ENCODE peak calls at places on chromosome 12, in four cellular contexts. H is HCT116, N is HepG2, D is K562. P is an unnamed sample.

GRCh38 chr12:28872654-28873268 is 276.3 kb upstream of the FAR2 start:
- DNase-seq in N (peak; percentile 21), D (peak; percentile 57), H (peak; percentile 46), P (peak; percentile 25)

GRCh38 chr12:29733060-29733459 is 50.7 kb downstream of the TMTC1 start:
- DNase-seq in H (no peak), D (no peak), N (no peak), P (no peak)

GRCh38 chr12:42090899-42091298 is 53.8 kb downstream of the GXYLT1 start:
- DNase-seq in D (no peak), H (no peak), N (no peak), P (no peak)

GRCh38 chr12:79063258-79063657 is 198.7 kb downstream of the SYT1 start:
- DNase-seq in H (no peak), D (no peak), N (no peak), P (no peak)

GRCh38 chr12:51368640-51369517 is 22.3 kb downstream of the GALNT6 start:
- DNase-seq in D (peak; percentile 84), N (no peak), H (no peak), P (peak; percentile 60)

GRCh38 chr12:4859478-4860210 is 50.1 kb upstream of the KCNA1 start:
- DNase-seq in D (no peak), H (no peak), N (no peak), P (no peak)

GRCh38 chr12:53427905-53428594 is 4.4 kb downstream of the AMHR2 start:
- DNase-seq in D (no peak), N (no peak), H (peak; percentile 80), P (no peak)

GRCh38 chr12:92396647-92397258 is 251.1 kb upstream of the BTG1 start:
- DNase-seq in N (no peak), H (no peak), D (no peak), P (no peak)

GRCh38 chr12:114316076-114316475 is 89.9 kb downstream of the TBX5 start:
- DNase-seq in D (no peak), N (no peak), H (no peak), P (no peak)

GRCh38 chr12:49428652-49429549 is 61.6 kb downstream of the SPATS2 start:
- DNase-seq in N (no peak), H (peak; percentile 3), D (peak; percentile 37), P (no peak)

GRCh38 chr12:59075968-59076367 is 155.7 kb upstream of the LRIG3 start:
- DNase-seq in H (no peak), D (no peak), N (no peak), P (no peak)

DNA sequence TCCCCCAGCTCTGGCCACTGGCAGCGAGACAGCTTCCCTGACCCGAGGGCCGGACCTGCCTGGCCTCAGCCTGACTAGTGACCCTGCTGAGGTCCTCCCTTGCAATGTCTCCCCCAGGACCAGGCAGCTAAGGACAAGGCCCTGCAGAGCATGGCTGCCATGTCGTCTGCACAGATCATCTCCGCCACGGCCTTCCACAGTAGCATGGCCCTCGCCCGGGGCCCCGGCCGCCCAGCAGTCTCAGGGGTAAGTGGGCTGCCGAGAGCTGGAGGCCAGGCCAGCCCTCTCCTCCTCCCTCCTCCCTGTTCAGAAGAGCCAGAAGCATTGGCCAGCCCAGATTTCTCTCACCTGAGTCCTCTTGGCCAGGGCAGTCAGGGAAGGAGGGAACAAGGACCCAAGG is 58.1 kb downstream of the TEAD4 start:
- DNase-seq in N (no peak), H (no peak), D (no peak), P (no peak)
- TF ChIP-seq CTCF in N (no peak), H (no peak), D (no peak), P (no peak)

GRCh38 chr12:57146925-57147640 is at the start of gene LRP1-AS:
- DNase-seq in D (no peak), N (peak; percentile 90), H (no peak), P (no peak)

GRCh38 chr12:57147641-57147944 is 174 bp upstream of the LRP1-AS start:
- DNase-seq in H (no peak), D (no peak), N (peak; percentile 44), P (no peak)

GRCh38 chr12:57150400-57150799 is 3.0 kb upstream of the LRP1-AS start:
- DNase-seq in D (no peak), N (no peak), H (no peak), P (no peak)

GRCh38 chr12:57149309-57149900 is 2.0 kb upstream of the LRP1-AS start:
- DNase-seq in H (no peak), N (peak; percentile 27), D (no peak), P (no peak)

DNA sequence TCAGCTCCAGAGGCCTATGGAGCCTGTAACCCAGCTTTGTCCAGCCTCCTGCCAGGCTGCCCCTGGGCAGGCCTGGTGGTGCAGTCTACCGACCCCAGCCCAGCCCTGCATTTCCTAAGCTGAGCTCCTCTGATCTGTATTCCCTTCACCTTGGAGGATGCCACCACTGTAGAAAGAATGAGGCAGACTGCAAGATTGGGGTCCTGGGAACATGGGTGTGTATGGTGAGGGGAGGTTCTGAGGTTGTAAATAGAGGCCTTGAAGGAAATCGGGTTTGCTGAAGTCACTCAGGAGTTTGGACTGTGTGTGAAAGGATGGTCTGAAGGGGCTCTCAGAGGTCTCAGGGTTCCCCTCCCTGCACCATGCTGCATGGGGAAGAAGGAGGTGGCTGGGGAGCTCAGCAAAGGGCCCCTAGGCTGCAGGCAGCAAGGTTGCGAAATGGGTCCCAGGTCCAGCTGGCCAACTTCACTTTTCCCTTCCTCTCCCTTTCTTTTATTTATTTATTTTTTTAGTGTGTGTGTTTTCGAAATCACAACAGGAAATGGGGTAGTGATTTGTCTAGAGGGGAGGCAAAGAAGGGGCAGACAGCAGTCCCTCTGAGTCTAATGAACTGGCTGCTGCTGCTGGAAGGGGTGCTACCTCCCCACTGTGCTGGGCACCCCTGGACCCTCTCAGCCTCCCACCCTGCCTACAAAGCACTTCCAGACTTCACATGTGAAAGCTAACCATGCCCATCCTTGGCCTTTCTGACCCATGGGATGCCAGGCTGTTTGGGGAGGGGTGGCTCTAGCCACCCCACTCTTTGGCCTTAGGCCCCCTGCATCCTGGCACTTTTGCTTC is 1.3 kb upstream of the LRP1-AS start:
- DNase-seq in H (no peak), D (no peak), N (peak; percentile 73), P (peak; percentile 44)
- TF ChIP-seq POLR2AphosphoS5 in H (no peak), D (no peak), N (no peak), P (no peak)

GRCh38 chr12:3752096-3752709 is 706 bp downstream of the CRACR2A start:
- DNase-seq in N (peak; percentile 13), H (peak; percentile 12), D (peak; percentile 51), P (peak; percentile 30)
- TF ChIP-seq POLR2A in N (no peak), H (no peak), D (peak; percentile 44), P (no peak)

GRCh38 chr12:72267974-72268373 is 4.2 kb upstream of the TRHDE start:
- DNase-seq in N (no peak), D (no peak), H (no peak), P (no peak)
- TF ChIP-seq CTCF in N (no peak), D (peak; percentile 10), H (peak; percentile 39), P (no peak)

DNA sequence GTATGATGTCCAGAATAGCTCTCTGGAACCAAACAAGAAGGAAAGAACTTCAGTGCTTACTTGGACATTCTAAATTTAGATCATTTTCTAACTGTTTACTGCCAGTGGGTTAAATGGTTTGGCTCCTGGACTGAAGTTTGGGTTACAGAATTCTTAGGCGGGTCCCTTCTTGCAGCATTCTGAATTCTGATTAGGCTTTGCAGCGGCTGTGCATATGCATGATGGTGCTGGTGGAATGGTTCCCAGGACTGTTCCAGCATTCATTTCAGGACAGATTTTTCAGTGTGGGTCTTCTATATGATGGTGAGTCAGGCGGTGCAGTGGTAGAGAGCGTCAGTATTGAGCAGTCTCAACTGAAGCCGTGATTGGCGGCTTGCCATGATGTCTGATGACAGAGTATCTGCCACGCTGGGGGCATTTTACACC is 148.8 kb downstream of the DYRK2 start:
- DNase-seq in H (no peak), D (no peak), N (no peak), P (no peak)
- TF ChIP-seq POLR2AphosphoS5 in H (no peak), D (no peak), N (no peak), P (no peak)

P was measured in stomach.